ENCODE peak calls at places on chromosomes 12 and 14, in nine cellular contexts. C, H, W, F, V, Y, J, O and K are unnamed samples.

GRCh38 chr14:23141706-23142467 is 22.8 kb upstream of the CEBPE start:
- DNase-seq in C (peak; percentile 24), H (peak; percentile 90), W (no peak), F (peak; percentile 35), V (peak; percentile 31), Y (no peak), J (no peak), O (no peak), K (no peak)

GRCh38 chr14:52640137-52640536 is 55.2 kb downstream of the ERO1A start:
- DNase-seq in C (no peak), H (no peak), W (no peak), F (no peak), V (no peak), Y (no peak), J (no peak), O (no peak), K (no peak)

GRCh38 chr12:130838284-130838950 is 633 bp downstream of the STX2 start:
- DNase-seq in C (no peak), H (peak; percentile 64), W (peak; percentile 63), F (peak; percentile 39), V (peak; percentile 38), Y (no peak), J (peak; percentile 43), O (no peak), K (peak; percentile 86)

GRCh38 chr12:112677050-112677765 is 114.3 kb upstream of the RPH3A start:
- DNase-seq in C (no peak), H (no peak), W (no peak), F (no peak), V (no peak), Y (no peak), J (no peak), O (no peak), K (no peak)

GRCh38 chr14:22106700-22107697 is 433.4 kb upstream of the OR4E1 start:
- DNase-seq in C (peak; percentile 29), H (no peak), W (no peak), F (peak; percentile 87), V (no peak), Y (no peak), J (no peak), O (no peak), K (no peak)

GRCh38 chr12:127620956-127621355 is 646.0 kb upstream of the TMEM132C start:
- DNase-seq in C (no peak), H (no peak), W (peak; percentile 33), F (no peak), V (peak; percentile 10), Y (no peak), J (no peak), O (no peak), K (no peak)

GRCh38 chr14:58488550-58488949 is 61.0 kb downstream of the KIAA0586 start:
- DNase-seq in C (peak; percentile 50), H (peak; percentile 26), W (no peak), F (peak; percentile 46), V (peak; percentile 40), Y (no peak), J (no peak), O (peak; percentile 45), K (no peak)

GRCh38 chr14:78074546-78074945 is 95.6 kb upstream of the NRXN3 start:
- DNase-seq in C (no peak), H (no peak), W (no peak), F (no peak), V (no peak), Y (no peak), J (no peak), O (no peak), K (no peak)

GRCh38 chr14:34872822-34873590 is 2.2 kb downstream of the BAZ1A start:
- DNase-seq in C (peak; percentile 69), H (peak; percentile 73), W (peak; percentile 5), F (peak; percentile 79), V (peak; percentile 68), Y (no peak), J (no peak), O (no peak), K (no peak)

DNA sequence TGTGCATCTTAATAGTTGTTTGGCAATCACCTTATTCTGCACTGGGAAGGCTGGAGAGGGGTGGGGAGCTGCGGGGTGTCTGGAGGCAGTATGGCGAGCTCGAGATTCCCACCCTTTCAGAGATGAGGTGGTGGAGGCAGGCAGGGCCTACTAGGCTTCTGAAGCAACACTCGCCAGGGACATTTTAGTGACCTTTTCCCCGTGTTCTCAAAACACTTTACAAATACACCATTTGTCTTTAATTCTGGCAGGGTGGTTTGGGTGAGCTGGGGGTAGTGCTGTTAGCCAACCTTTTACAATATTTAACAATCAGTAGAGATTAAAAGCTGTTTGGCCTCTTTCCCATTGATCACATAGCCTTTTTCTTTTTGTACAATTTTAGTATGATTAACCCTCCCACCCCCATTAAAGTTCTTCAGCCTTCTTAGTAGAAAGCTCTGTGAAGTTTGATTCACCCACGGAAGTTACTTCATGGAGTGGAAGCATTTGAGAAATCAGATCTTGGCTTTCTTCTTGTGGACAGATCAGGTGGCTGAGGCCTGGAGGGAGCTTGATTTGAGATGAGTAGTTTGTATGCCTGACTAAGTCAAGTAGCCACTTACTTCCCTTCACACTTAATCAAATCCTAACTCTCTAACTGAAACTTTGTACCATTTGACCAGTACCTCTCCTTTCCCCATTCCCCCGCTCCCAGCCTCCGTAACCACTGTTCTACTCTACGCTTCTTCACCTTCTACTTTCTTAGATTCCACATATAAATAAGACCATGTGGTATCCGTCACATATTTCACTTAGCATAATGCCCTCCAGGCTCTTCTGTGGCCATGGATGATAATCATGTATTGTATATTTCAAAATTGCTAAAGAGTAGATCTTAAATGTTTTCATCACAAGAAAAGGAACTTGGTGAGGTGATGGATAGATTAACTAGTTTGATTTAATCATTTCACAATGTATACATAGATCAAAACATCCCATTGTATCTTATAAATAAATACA is 41.0 kb downstream of the TRAF3 start:
- DNase-seq in C (peak; percentile 54), H (peak; percentile 30), W (no peak), F (peak; percentile 37), V (no peak), Y (no peak), J (no peak), O (no peak), K (no peak)
- H3K9ac ChIP-seq in C (no peak overlapping the region), H (no peak overlapping the region), W (no peak overlapping the region), F (no peak overlapping the region), V (no peak overlapping the region), Y (no peak overlapping the region), J (no peak overlapping the region), O (no peak overlapping the region), K (no peak overlapping the region)

DNA sequence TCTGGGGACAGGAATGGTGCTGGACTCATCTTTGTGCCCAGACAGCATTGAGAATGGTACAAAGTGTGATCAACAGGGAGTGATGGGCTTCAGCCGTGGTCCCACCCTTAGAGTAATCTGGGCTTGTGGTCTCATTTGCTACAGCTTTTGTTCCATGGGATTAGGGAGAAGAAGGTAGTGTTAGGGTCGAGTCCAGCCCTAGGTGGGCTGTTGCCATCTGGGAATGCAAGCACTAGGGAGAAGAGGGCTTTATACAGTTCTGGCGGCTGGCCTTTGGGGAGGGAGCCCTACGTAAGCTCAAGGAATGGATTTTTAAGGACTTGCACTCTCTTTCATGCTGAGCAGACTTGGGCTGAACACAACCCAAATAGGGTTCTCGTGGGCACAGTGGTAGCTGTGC is 4.9 kb downstream of the PLEKHG3 start:
- DNase-seq in C (no peak), H (no peak), W (no peak), F (no peak), V (no peak), Y (no peak), J (no peak), O (no peak), K (no peak)
- H3K4me3 ChIP-seq in C (no peak overlapping the region), H (no peak overlapping the region), W (peak overlapping the region; percentile 82), F (no peak overlapping the region), V (no peak overlapping the region), Y (no peak overlapping the region), J (no peak overlapping the region), O (no peak overlapping the region), K (peak overlapping the region; percentile 38)

DNA sequence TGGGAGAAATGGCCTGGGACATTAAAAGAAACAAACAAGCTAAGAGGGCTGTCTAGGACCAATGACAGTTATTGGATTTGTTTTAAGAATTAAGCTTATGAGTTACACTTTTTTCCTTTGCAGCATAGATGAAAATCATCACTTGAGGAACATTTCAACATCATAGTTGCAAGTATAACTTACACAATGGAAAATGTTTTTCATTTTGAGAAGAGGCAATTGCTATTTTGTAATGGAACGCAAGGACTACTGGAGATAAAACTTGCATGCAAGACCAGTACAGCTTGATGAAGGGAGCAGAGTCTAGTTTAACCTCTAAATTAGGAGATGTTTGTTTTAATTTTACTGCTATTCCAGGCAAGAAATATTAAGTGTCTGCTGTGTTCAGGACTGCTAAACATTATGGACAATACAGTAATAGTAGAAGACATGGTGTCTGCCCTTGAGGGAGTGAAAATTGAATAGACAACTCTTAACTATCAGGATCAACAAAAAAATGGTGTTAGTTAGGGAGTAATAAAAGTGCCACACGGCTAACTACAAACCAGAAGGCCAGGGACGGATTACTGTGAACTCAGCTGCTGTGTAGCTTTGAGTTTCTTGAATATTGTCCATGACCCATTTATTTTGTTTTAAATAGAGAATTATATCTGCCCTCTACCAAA is 374.5 kb downstream of the RAD51B start:
- DNase-seq in C (no peak), H (no peak), W (no peak), F (no peak), V (no peak), Y (no peak), J (no peak), O (no peak), K (no peak)
- H3K27ac ChIP-seq in C (no peak overlapping the region), H (no peak overlapping the region), W (no peak overlapping the region), F (no peak overlapping the region), V (no peak overlapping the region), Y (peak overlapping the region; percentile 85), J (no peak overlapping the region), O (no peak overlapping the region), K (no peak overlapping the region)

DNA sequence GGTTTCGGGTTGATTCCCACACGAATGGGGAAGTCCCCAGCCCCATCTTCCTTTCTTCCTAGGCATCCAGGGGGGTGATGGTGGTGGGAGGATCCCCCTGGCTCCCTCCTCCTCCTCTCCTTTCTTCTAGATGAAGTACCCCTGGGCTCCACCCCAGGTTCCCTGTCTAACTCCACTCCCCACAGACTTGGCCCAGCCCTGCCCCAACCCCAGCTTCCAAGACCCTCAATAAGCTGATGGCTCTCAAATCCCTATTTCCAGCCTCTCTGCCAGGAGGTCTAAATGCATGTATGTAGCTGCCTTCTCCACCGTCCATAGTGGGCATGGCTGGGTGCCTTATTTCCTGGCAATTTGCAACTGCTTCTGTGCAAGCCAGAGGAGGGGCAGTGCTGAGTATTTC is 383.7 kb downstream of the BCL11B start:
- DNase-seq in C (no peak), H (no peak), W (no peak), F (no peak), V (no peak), Y (no peak), J (no peak), O (no peak), K (no peak)
- H3K9ac ChIP-seq in C (no peak overlapping the region), H (no peak overlapping the region), W (no peak overlapping the region), F (no peak overlapping the region), V (no peak overlapping the region), Y (no peak overlapping the region), J (no peak overlapping the region), O (no peak overlapping the region), K (no peak overlapping the region)

GRCh38 chr14:88234442-88234841 is 88.6 kb downstream of the KCNK10 start:
- DNase-seq in C (no peak), H (no peak), W (no peak), F (no peak), V (no peak), Y (no peak), J (no peak), O (no peak), K (no peak)
- H3K4me3 ChIP-seq in C (no peak overlapping the region), H (no peak overlapping the region), W (no peak overlapping the region), F (no peak overlapping the region), V (no peak overlapping the region), Y (no peak overlapping the region), J (no peak overlapping the region), O (no peak overlapping the region), K (no peak overlapping the region)